ENCODE peak calls at places on chromosomes 11 and 22, in four cellular contexts. M is HCT116, X is Caco-2, W is fibroblast of lung. K is an unnamed sample. For H3K4me1, the result is how much of the 10 kb centered on the place peaks cover.

GRCh38 chr22:29609139-29609538 is 5.7 kb downstream of the NF2 start:
- DNase-seq in W (no peak), M (no peak), X (no peak), K (no peak)

GRCh38 chr22:25563757-25564319 is 637 bp upstream of the GRK3 start:
- DNase-seq in M (no peak), X (peak), W (no peak), K (no peak)

GRCh38 chr11:64867748-64868462 is 10.5 kb downstream of the EHD1 start:
- DNase-seq in W (no peak), M (no peak), X (no peak), K (no peak)

GRCh38 chr11:1384206-1384965 is 5.3 kb upstream of the BRSK2 start:
- DNase-seq in W (no peak), X (no peak), M (no peak), K (no peak)

GRCh38 chr22:30667486-30668305 is at the start of gene DUSP18:
- DNase-seq in X (peak), W (peak), M (peak), K (peak)

GRCh38 chr11:380996-381395 is 11.7 kb downstream of the B4GALNT4 start:
- DNase-seq in M (no peak), X (no peak), W (no peak), K (no peak)

GRCh38 chr11:71937826-71938225 is 9.0 kb downstream of the RNF121 start:
- DNase-seq in M (no peak), W (no peak), X (no peak), K (no peak)

GRCh38 chr22:50626314-50626855 is 1.6 kb downstream of the ARSA start:
- DNase-seq in W (no peak), X (no peak), M (no peak), K (no peak)

GRCh38 chr11:134660416-134660815 is 248.4 kb upstream of the B3GAT1 start:
- DNase-seq in W (no peak), X (no peak), M (no peak), K (no peak)

GRCh38 chr22:36739185-36739584 is 35.6 kb upstream of the CACNG2 start:
- DNase-seq in W (no peak), X (no peak), M (no peak), K (no peak)

GRCh38 chr11:107956543-107956942 is 28.3 kb downstream of the RAB39A start:
- DNase-seq in W (no peak), M (no peak), X (no peak), K (peak)

GRCh38 chr22:49206281-49206680 is 621.4 kb downstream of the BRD1 start:
- DNase-seq in X (no peak), M (no peak), W (no peak), K (no peak)

GRCh38 chr22:37732699-37733607 is 36.1 kb downstream of the TRIOBP start:
- DNase-seq in W (no peak), X (no peak), M (no peak), K (no peak)

GRCh38 chr11:95084509-95084908 is 5.1 kb upstream of the ENDOD1 start:
- DNase-seq in W (no peak), X (no peak), M (no peak), K (no peak)

GRCh38 chr11:69205125-69205928 is 49.6 kb downstream of the SMIM38 start:
- DNase-seq in M (no peak), X (no peak), W (no peak), K (no peak)

GRCh38 chr22:34951212-34951611 is 114.7 kb upstream of the ISX start:
- DNase-seq in X (no peak), W (no peak), M (no peak), K (no peak)

GRCh38 chr11:104663190-104664140 is 234.8 kb downstream of the CASP12 start:
- DNase-seq in X (no peak), W (no peak), M (no peak), K (peak)

GRCh38 chr11:61091373-61092279 is 10.7 kb upstream of the CD5 start:
- DNase-seq in X (no peak), W (no peak), M (no peak), K (no peak)

GRCh38 chr11:66879583-66879982 is 22.7 kb downstream of the LRFN4 start:
- DNase-seq in W (no peak), X (no peak), M (no peak), K (no peak)

GRCh38 chr11:9858822-9859221 is 194.9 kb downstream of the SWAP70 start:
- DNase-seq in W (peak), X (no peak), M (no peak), K (peak)

GRCh38 chr22:49726022-49726681 is 101.5 kb downstream of the BRD1 start:
- DNase-seq in X (no peak), W (no peak), M (no peak), K (no peak)

GRCh38 chr11:16833026-16833425 is 94.6 kb downstream of the C11orf58 start:
- DNase-seq in M (no peak), W (no peak), X (no peak), K (no peak)

GRCh38 chr11:1298695-1299492 is 10.5 kb downstream of the TOLLIP start:
- DNase-seq in M (no peak), W (peak), X (peak), K (peak)

GRCh38 chr11:68140496-68141246 is 19.5 kb upstream of the CHKA start:
- DNase-seq in M (no peak), X (no peak), W (no peak), K (peak)

GRCh38 chr11:96943970-96944369 is 554.2 kb downstream of the JRKL start:
- DNase-seq in W (no peak), X (no peak), M (no peak), K (peak)

GRCh38 chr11:86902345-86902744 is 52.9 kb downstream of the FZD4 start:
- DNase-seq in X (peak), M (no peak), W (no peak), K (no peak)

GRCh38 chr11:123304828-123305530 is 109.9 kb upstream of the CLMP start:
- DNase-seq in M (no peak), X (no peak), W (no peak), K (peak)

GRCh38 chr11:2134022-2135010 is 4.9 kb downstream of the IGF2 start:
- DNase-seq in M (no peak), W (no peak), X (no peak), K (no peak)

GRCh38 chr11:36054628-36055027 is 110.8 kb downstream of the LDLRAD3 start:
- DNase-seq in M (no peak), W (no peak), X (no peak), K (no peak)
- H3K4me1 ChIP-seq in M (under half), W (under half), X (under half), K (under half)

GRCh38 chr22:38872172-38872830 is at the start of gene CBX6:
- DNase-seq in X (peak), W (peak), M (peak), K (peak)

GRCh38 chr22:38872831-38873248 is 824 bp upstream of the CBX6 start:
- DNase-seq in X (peak), M (no peak), W (peak), K (no peak)

GRCh38 chr22:38870791-38871359 is 1.1 kb downstream of the CBX6 start:
- DNase-seq in M (no peak), W (no peak), X (no peak), K (no peak)

GRCh38 chr22:38870312-38870741 is 1.7 kb downstream of the CBX6 start:
- DNase-seq in X (peak), M (peak), W (peak), K (peak)

GRCh38 chr22:38871360-38872171 is 450 bp downstream of the CBX6 start:
- DNase-seq in M (no peak), X (peak), W (no peak), K (peak)
- H3K4me1 ChIP-seq in M (under half), X (under half), W (under half), K (under half)

GRCh38 chr11:44623321-44623715 is 57.9 kb downstream of the CD82 start:
- DNase-seq in X (no peak), M (no peak), W (no peak), K (no peak)

GRCh38 chr11:44621784-44622183 is 56.3 kb downstream of the CD82 start:
- DNase-seq in M (no peak), X (no peak), W (no peak), K (no peak)

GRCh38 chr11:44622721-44623258 is 57.3 kb downstream of the CD82 start:
- DNase-seq in X (no peak), W (no peak), M (no peak), K (no peak)

GRCh38 chr11:44621140-44621681 is 55.7 kb downstream of the CD82 start:
- DNase-seq in W (peak), M (peak), X (peak), K (peak)

GRCh38 chr11:44622190-44622650 is 56.8 kb downstream of the CD82 start:
- DNase-seq in M (no peak), W (no peak), X (no peak), K (no peak)
- H3K4me1 ChIP-seq in M (under half), W (under half), X (under half), K (under half)

GRCh38 chr11:12086271-12087074 is 23.9 kb upstream of the MICAL2 start:
- DNase-seq in M (peak), X (peak), W (peak), K (peak)
- H3K4me1 ChIP-seq in M (half or more), X (half or more), W (under half), K (under half)

GRCh38 chr11:109184376-109184775 is 237.6 kb upstream of the C11orf87 start:
- DNase-seq in W (no peak), X (no peak), M (no peak), K (no peak)
- H3K4me1 ChIP-seq in W (under half), X (under half), M (under half), K (under half)

GRCh38 chr11:27350503-27350902 is 12.5 kb downstream of the CCDC34 start:
- DNase-seq in M (no peak), W (peak), X (no peak), K (peak)
- H3K4me1 ChIP-seq in M (under half), W (under half), X (under half), K (under half)